ENCODE peak calls at places on chromosomes 13 and 19, in six cellular contexts. W, R, L, D, V and K are unnamed samples.

GRCh38 chr19:52237197-52237596 is 32.2 kb upstream of the ZNF766 start:
- DNase-seq in W (no peak), R (no peak), L (no peak), D (no peak), V (no peak), K (no peak)

GRCh38 chr19:694481-695349 is 537 bp downstream of the PRSS57 start:
- DNase-seq in W (no peak), R (no peak), L (no peak), D (no peak), V (no peak), K (no peak)

GRCh38 chr13:97003071-97003470 is 8.8 kb upstream of the OXGR1 start:
- DNase-seq in W (no peak), R (no peak), L (no peak), D (no peak), V (no peak), K (no peak)

GRCh38 chr13:44703371-44703770 is 127.2 kb upstream of the TSC22D1 start:
- DNase-seq in W (no peak), R (no peak), L (no peak), D (no peak), V (peak), K (no peak)

GRCh38 chr19:28425431-28425931 is 787.5 kb downstream of the UQCRFS1 start:
- DNase-seq in W (no peak), R (no peak), L (no peak), D (no peak), V (peak), K (no peak)

GRCh38 chr19:28224441-28224840 is 988.5 kb downstream of the UQCRFS1 start:
- DNase-seq in W (no peak), R (no peak), L (no peak), D (no peak), V (no peak), K (no peak)

GRCh38 chr13:74062933-74063332 is 71.3 kb downstream of the KLF12 start:
- DNase-seq in W (no peak), R (no peak), L (no peak), D (no peak), V (peak), K (no peak)

GRCh38 chr13:47976325-47976724 is 24.7 kb downstream of the SUCLA2 start:
- DNase-seq in W (no peak), R (no peak), L (no peak), D (no peak), V (peak), K (no peak)

GRCh38 chr13:27824121-27824520 is 31.8 kb downstream of the GSX1 start:
- DNase-seq in W (no peak), R (no peak), L (no peak), D (no peak), V (no peak), K (no peak)

GRCh38 chr13:40247845-40248244 is 418.6 kb downstream of the FOXO1 start:
- DNase-seq in W (no peak), R (no peak), L (no peak), D (peak), V (peak), K (no peak)

GRCh38 chr19:51124729-51125128 is at the start of gene SIGLEC9:
- DNase-seq in W (no peak), R (no peak), L (no peak), D (no peak), V (no peak), K (no peak)

GRCh38 chr13:93079294-93079693 is 147.3 kb upstream of the GPC6 start:
- DNase-seq in W (no peak), R (no peak), L (no peak), D (no peak), V (peak), K (no peak)

GRCh38 chr13:113836917-113837553 is 26.8 kb downstream of the GAS6 start:
- DNase-seq in W (peak), R (peak), L (no peak), D (no peak), V (peak), K (no peak)